ENCODE peak calls at places on chromosomes 2 and 18, in eight cellular contexts. K is endothelial cell; S is left lung; T is H54; Z is GM12865; P is CD8-positive, alpha-beta T cell; G is prostate gland; U is GM23248. F is an unnamed sample.

GRCh38 chr18:78130232-78131195 is 849.1 kb upstream of the SALL3 start:
- DNase-seq in K (no peak), S (no peak), T (no peak), Z (no peak), P (no peak), G (no peak), U (no peak), F (no peak)

GRCh38 chr2:158179660-158180059 is 78.0 kb downstream of the UPP2 start:
- DNase-seq in K (no peak), S (no peak), T (no peak), Z (peak), P (no peak), G (no peak), U (peak), F (no peak)

GRCh38 chr2:20897047-20897446 is 74.1 kb upstream of the LDAH start:
- DNase-seq in K (no peak), S (no peak), T (no peak), Z (no peak), P (no peak), G (no peak), U (no peak), F (no peak)

GRCh38 chr18:77124452-77124922 is 8.1 kb downstream of the MBP start:
- DNase-seq in K (no peak), S (peak), T (no peak), Z (peak), P (no peak), G (no peak), U (peak), F (no peak)

GRCh38 chr2:217277646-217278048 is 417.8 kb upstream of the TNP1 start:
- DNase-seq in K (no peak), S (no peak), T (peak), Z (no peak), P (no peak), G (no peak), U (peak), F (peak)

GRCh38 chr2:37585982-37586621 is 85.3 kb downstream of the CDC42EP3 start:
- DNase-seq in K (no peak), S (peak), T (no peak), Z (peak), P (peak), G (peak), U (peak), F (peak)

GRCh38 chr2:73080321-73081131 is 9.0 kb upstream of the SFXN5 start:
- DNase-seq in K (no peak), S (no peak), T (no peak), Z (no peak), P (no peak), G (no peak), U (no peak), F (peak)

GRCh38 chr2:171172980-171173542 is 12.4 kb upstream of the TLK1 start:
- DNase-seq in K (no peak), S (no peak), T (no peak), Z (no peak), P (no peak), G (no peak), U (peak), F (no peak)

GRCh38 chr2:16262516-16263178 is 322.3 kb downstream of the MYCN start:
- DNase-seq in K (no peak), S (no peak), T (no peak), Z (no peak), P (no peak), G (no peak), U (no peak), F (no peak)

GRCh38 chr18:48711651-48712486 is 173.0 kb downstream of the CTIF start:
- DNase-seq in K (peak), S (no peak), T (peak), Z (peak), P (no peak), G (no peak), U (peak), F (peak)

GRCh38 chr2:52074139-52074719 is 1042.3 kb upstream of the NRXN1 start:
- DNase-seq in K (no peak), S (no peak), T (no peak), Z (no peak), P (no peak), G (no peak), U (no peak), F (no peak)